ENCODE peak calls at places on chromosome 18, in nine cellular contexts. A, W, P, B, Q, T, F, S and J are unnamed samples.

GRCh38 chr18:51619283-51619682 is 421.8 kb upstream of the MEX3C start:
- DNase-seq in Q (no peak), A (no peak), S (no peak), F (no peak), T (no peak), P (no peak), B (no peak), W (no peak), J (no peak)

GRCh38 chr18:26978812-26979341 is 113.4 kb upstream of the AQP4 start:
- DNase-seq in Q (no peak), W (no peak), S (no peak), A (peak; percentile 74), P (no peak), F (no peak), B (no peak), T (no peak), J (no peak)

GRCh38 chr18:61091379-61091778 is 241.9 kb upstream of the CDH20 start:
- DNase-seq in T (no peak), P (no peak), S (no peak), W (no peak), Q (no peak), A (no peak), B (no peak), F (no peak), J (no peak)

GRCh38 chr18:12606592-12607315 is 51.2 kb downstream of the SPIRE1 start:
- DNase-seq in W (peak; percentile 75), Q (no peak), T (peak; percentile 90), P (peak; percentile 87), B (peak; percentile 27), S (no peak), F (peak; percentile 73), A (no peak), J (peak; percentile 58)

GRCh38 chr18:79863946-79864725 is 66.4 kb downstream of the KCNG2 start:
- DNase-seq in Q (no peak), W (no peak), F (no peak), A (no peak), B (no peak), T (no peak), S (no peak), P (no peak), J (no peak)

GRCh38 chr18:31695989-31696388 is 11.6 kb upstream of the B4GALT6 start:
- DNase-seq in F (no peak), P (no peak), S (no peak), W (no peak), A (no peak), Q (no peak), T (no peak), B (no peak), J (no peak)

GRCh38 chr18:63683152-63683551 is 19.6 kb upstream of the SERPINB11 start:
- DNase-seq in F (peak; percentile 97), S (no peak), T (no peak), W (no peak), P (peak; percentile 93), B (peak; percentile 73), Q (peak; percentile 58), A (no peak), J (peak; percentile 95)

GRCh38 chr18:40911582-40912254 is 1043.3 kb upstream of the PIK3C3 start:
- DNase-seq in B (peak; percentile 33), W (no peak), P (peak; percentile 40), Q (no peak), S (no peak), T (no peak), A (no peak), F (peak; percentile 74), J (no peak)

GRCh38 chr18:59904051-59904601 is 4.3 kb downstream of the PMAIP1 start:
- DNase-seq in Q (no peak), A (no peak), S (no peak), W (no peak), P (peak; percentile 25), F (no peak), B (no peak), T (no peak), J (no peak)

GRCh38 chr18:26480897-26481795 is 67.2 kb downstream of the KCTD1 start:
- DNase-seq in F (peak; percentile 94), Q (no peak), P (peak; percentile 94), W (no peak), T (peak; percentile 92), B (peak; percentile 74), S (no peak), A (no peak), J (peak; percentile 87)

GRCh38 chr18:1846640-1847039 is 724.7 kb downstream of the METTL4 start:
- DNase-seq in Q (no peak), S (no peak), F (no peak), T (no peak), A (no peak), W (no peak), B (no peak), P (no peak), J (no peak)

GRCh38 chr18:62959481-62959880 is 244.1 kb downstream of the PHLPP1 start:
- DNase-seq in Q (no peak), S (no peak), P (no peak), A (no peak), W (no peak), T (no peak), B (no peak), F (no peak), J (no peak)

DNA sequence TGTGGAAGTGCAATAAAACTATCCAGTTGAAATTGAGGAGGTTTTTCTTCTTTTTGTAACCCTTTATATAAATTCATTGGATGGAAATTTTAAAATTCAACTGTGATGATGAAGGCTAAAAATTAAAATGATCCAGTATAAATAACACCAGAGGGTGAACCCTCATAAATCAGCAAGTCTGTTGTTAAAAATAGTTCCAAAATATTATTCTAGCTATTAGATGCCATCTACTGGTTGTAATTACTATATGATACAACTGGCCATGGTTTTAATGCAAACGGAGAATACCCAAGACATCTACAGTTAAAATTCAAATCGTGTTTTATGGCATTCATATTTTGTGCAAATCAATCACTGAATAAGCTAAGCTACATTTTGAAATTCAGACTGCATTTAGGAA is 53.8 kb downstream of the TMEM200C start:
- DNase-seq in W (no peak), S (no peak), Q (no peak), T (peak; percentile 2), B (no peak), P (no peak), A (no peak), F (no peak), J (no peak)
- TF ChIP-seq CTCF in W (peak; percentile 10), S (no peak), Q (no peak), T (no peak), B (no peak), P (no peak), A (no peak), F (no peak), J (no peak)

GRCh38 chr18:55161966-55162365 is 202.7 kb upstream of the CCDC68 start:
- DNase-seq in A (no peak), B (no peak), F (no peak), W (no peak), T (no peak), S (no peak), Q (no peak), P (no peak), J (no peak)

GRCh38 chr18:55159027-55159426 is 199.8 kb upstream of the CCDC68 start:
- DNase-seq in P (no peak), T (no peak), A (no peak), W (no peak), S (no peak), B (no peak), F (no peak), Q (no peak), J (no peak)

GRCh38 chr18:55163550-55163949 is 204.3 kb upstream of the CCDC68 start:
- DNase-seq in A (no peak), P (no peak), T (no peak), W (no peak), S (no peak), B (no peak), F (no peak), Q (no peak), J (no peak)

GRCh38 chr18:55153346-55153745 is 194.1 kb upstream of the CCDC68 start:
- DNase-seq in W (no peak), S (no peak), T (no peak), P (no peak), A (no peak), B (no peak), Q (no peak), F (no peak), J (no peak)

GRCh38 chr18:55158570-55158969 is 199.3 kb upstream of the CCDC68 start:
- DNase-seq in T (no peak), W (no peak), A (no peak), P (no peak), F (no peak), B (no peak), S (no peak), Q (no peak), J (no peak)
- TF ChIP-seq CTCF in T (no peak), W (no peak), A (no peak), P (no peak), F (no peak), B (no peak), S (no peak), Q (no peak), J (no peak)

GRCh38 chr18:48123965-48124364 is 193.5 kb upstream of the SMAD2 start:
- DNase-seq in F (no peak), W (no peak), B (no peak), Q (no peak), S (no peak), A (no peak), P (no peak), T (no peak), J (no peak)
- TF ChIP-seq CTCF in F (no peak), W (no peak), B (no peak), Q (no peak), S (no peak), A (no peak), P (no peak), T (no peak), J (no peak)

GRCh38 chr18:47557160-47557559 is 305.7 kb upstream of the SKOR2 start:
- DNase-seq in T (no peak), A (no peak), F (no peak), Q (no peak), P (no peak), S (no peak), B (no peak), W (no peak), J (no peak)
- TF ChIP-seq CTCF in T (no peak), A (peak; percentile 7), F (no peak), Q (peak; percentile 25), P (no peak), S (no peak), B (no peak), W (no peak), J (no peak)

GRCh38 chr18:74078257-74078656 is 69.4 kb downstream of the FBXO15 start:
- DNase-seq in Q (no peak), A (no peak), F (no peak), S (no peak), W (no peak), P (no peak), B (no peak), T (no peak), J (no peak)

GRCh38 chr18:74084184-74084583 is 63.5 kb downstream of the FBXO15 start:
- DNase-seq in F (no peak), W (no peak), A (no peak), P (no peak), Q (no peak), T (no peak), S (no peak), B (no peak), J (no peak)

GRCh38 chr18:74081966-74082365 is 65.7 kb downstream of the FBXO15 start:
- DNase-seq in S (no peak), F (no peak), A (no peak), W (no peak), Q (no peak), B (no peak), P (no peak), T (no peak), J (no peak)

GRCh38 chr18:74083071-74083954 is 64.3 kb downstream of the FBXO15 start:
- DNase-seq in B (no peak), P (peak; percentile 8), S (no peak), T (no peak), F (no peak), A (no peak), W (no peak), Q (no peak), J (no peak)

GRCh38 chr18:74082476-74083070 is 65.1 kb downstream of the FBXO15 start:
- DNase-seq in P (peak; percentile 68), B (no peak), T (no peak), S (peak; percentile 65), A (peak; percentile 38), Q (peak; percentile 77), W (peak; percentile 20), F (peak; percentile 34), J (peak; percentile 65)
- TF ChIP-seq CTCF in P (peak; percentile 64), B (peak; percentile 62), T (no peak), S (no peak), A (peak; percentile 76), Q (peak; percentile 62), W (peak; percentile 89), F (peak; percentile 40), J (peak; percentile 73)